ENCODE peak calls at places on chromosomes 11 and 22, in six cellular contexts. One of them, this sample, is unnamed.

GRCh38 chr22:32204856-32205722 is at the start of gene RFPL2:
- DNase-seq in GM12892: no peak
- DNase-seq in H1: no peak
- DNase-seq in K562: peak
- DNase-seq in HepG2: peak
- DNase-seq in GM12878: no peak
- DNase-seq in this sample: no peak

GRCh38 chr11:70732493-70733206 is 334.3 kb downstream of the CTTN start:
- DNase-seq in HepG2: no peak
- DNase-seq in GM12878: no peak
- DNase-seq in GM12892: no peak
- DNase-seq in H1: no peak
- DNase-seq in K562: no peak
- DNase-seq in this sample: no peak

GRCh38 chr22:50222508-50222907 is 21.7 kb downstream of the SELENOO start:
- DNase-seq in GM12892: no peak
- DNase-seq in H1: no peak
- DNase-seq in K562: no peak
- DNase-seq in GM12878: no peak
- DNase-seq in HepG2: no peak
- DNase-seq in this sample: no peak

GRCh38 chr11:96319901-96320656 is 22.9 kb downstream of the MAML2 start:
- DNase-seq in GM12878: no peak
- DNase-seq in H1: no peak
- DNase-seq in K562: peak
- DNase-seq in HepG2: no peak
- DNase-seq in GM12892: no peak
- DNase-seq in this sample: no peak

GRCh38 chr11:119622454-119623143 is 106.4 kb downstream of the NECTIN1 start:
- DNase-seq in H1: no peak
- DNase-seq in K562: no peak
- DNase-seq in GM12892: no peak
- DNase-seq in HepG2: no peak
- DNase-seq in GM12878: no peak
- DNase-seq in this sample: no peak

GRCh38 chr11:130535530-130535929 is 87.1 kb downstream of the ADAMTS15 start:
- DNase-seq in GM12878: no peak
- DNase-seq in HepG2: no peak
- DNase-seq in K562: no peak
- DNase-seq in GM12892: no peak
- DNase-seq in H1: no peak
- DNase-seq in this sample: no peak

GRCh38 chr11:46181843-46182424 is 60.7 kb upstream of the PHF21A start:
- DNase-seq in HepG2: no peak
- DNase-seq in GM12878: no peak
- DNase-seq in GM12892: no peak
- DNase-seq in K562: no peak
- DNase-seq in H1: no peak
- DNase-seq in this sample: no peak

GRCh38 chr22:36724836-36725235 is 21.3 kb upstream of the CACNG2 start:
- DNase-seq in H1: no peak
- DNase-seq in GM12878: no peak
- DNase-seq in HepG2: no peak
- DNase-seq in GM12892: no peak
- DNase-seq in K562: no peak
- DNase-seq in this sample: no peak

GRCh38 chr11:16775604-16776283 is 37.3 kb downstream of the C11orf58 start:
- DNase-seq in GM12878: no peak
- DNase-seq in K562: no peak
- DNase-seq in HepG2: no peak
- DNase-seq in H1: no peak
- DNase-seq in GM12892: no peak
- DNase-seq in this sample: no peak

GRCh38 chr22:29245626-29246385 is 22.0 kb downstream of the RHBDD3 start:
- DNase-seq in K562: peak
- DNase-seq in H1: no peak
- DNase-seq in GM12892: peak
- DNase-seq in GM12878: no peak
- DNase-seq in HepG2: peak
- DNase-seq in this sample: peak

GRCh38 chr11:65423516-65424199 is 1.1 kb downstream of the NEAT1 start:
- DNase-seq in GM12878: no peak
- DNase-seq in K562: peak
- DNase-seq in H1: no peak
- DNase-seq in HepG2: no peak
- DNase-seq in GM12892: no peak
- DNase-seq in this sample: no peak
- TF ChIP-seq POLR2A in GM12878: peak
- TF ChIP-seq POLR2A in K562: no peak
- TF ChIP-seq POLR2A in H1: no peak
- TF ChIP-seq POLR2A in HepG2: no peak
- TF ChIP-seq POLR2A in GM12892: peak
- TF ChIP-seq POLR2A in this sample: peak

GRCh38 chr22:24772493-24773220 is 1.9 kb downstream of the PIWIL3 start:
- DNase-seq in GM12878: no peak
- DNase-seq in HepG2: peak
- DNase-seq in H1: peak
- DNase-seq in GM12892: no peak
- DNase-seq in K562: peak
- DNase-seq in this sample: no peak
- TF ChIP-seq TAF1 in GM12878: no peak
- TF ChIP-seq TAF1 in HepG2: no peak
- TF ChIP-seq TAF1 in H1: no peak
- TF ChIP-seq TAF1 in GM12892: no peak
- TF ChIP-seq TAF1 in K562: no peak
- TF ChIP-seq TAF1 in this sample: no peak

DNA sequence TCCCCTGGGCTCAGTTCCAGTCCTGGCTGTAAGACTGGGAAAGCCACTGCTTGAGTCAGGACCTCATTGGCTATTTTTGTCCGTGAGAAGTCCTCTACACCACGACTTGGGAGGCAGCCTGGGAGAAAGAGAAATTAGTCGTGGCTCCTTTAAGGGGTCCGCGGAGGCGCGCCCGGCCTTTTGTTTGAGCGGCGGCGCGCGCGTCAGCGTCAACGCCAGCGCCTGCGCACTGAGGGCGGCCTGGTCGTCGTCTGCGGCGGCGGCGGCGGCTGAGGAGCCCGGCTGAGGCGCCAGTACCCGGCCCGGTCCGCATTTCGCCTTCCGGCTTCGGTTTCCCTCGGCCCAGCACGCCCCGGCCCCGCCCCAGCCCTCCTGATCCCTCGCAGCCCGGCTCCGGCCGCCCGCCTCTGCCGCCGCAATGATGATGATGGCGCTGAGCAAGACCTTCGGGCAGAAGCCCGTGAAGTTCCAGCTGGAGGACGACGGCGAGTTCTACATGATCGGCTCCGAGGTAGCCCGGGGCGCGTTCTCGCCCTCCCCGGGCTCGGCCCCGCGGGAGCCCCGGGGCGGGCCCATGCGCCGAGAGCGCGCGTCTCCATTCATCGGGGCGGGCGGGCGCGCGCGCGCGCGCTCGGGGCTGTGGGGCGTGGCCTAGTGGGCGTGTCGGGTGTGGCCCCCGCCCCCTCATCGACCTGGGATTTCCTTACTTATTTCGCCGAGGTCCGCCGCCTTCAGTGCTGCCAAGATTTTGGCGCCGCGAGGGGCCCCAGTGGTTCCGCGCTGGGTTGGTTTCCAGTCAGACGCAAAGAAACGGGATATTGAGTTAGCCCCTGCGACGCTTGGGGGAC is at the start of gene SMARCB1:
- DNase-seq in K562: peak
- DNase-seq in GM12892: peak
- DNase-seq in GM12878: no peak
- DNase-seq in HepG2: peak
- DNase-seq in H1: no peak
- DNase-seq in this sample: peak
- TF ChIP-seq POLR2A in K562: peak
- TF ChIP-seq POLR2A in GM12892: peak
- TF ChIP-seq POLR2A in GM12878: peak
- TF ChIP-seq POLR2A in HepG2: peak
- TF ChIP-seq POLR2A in H1: peak
- TF ChIP-seq POLR2A in this sample: no peak

GRCh38 chr11:126350811-126351210 is 4.7 kb upstream of the ST3GAL4 start:
- DNase-seq in K562: no peak
- DNase-seq in GM12878: no peak
- DNase-seq in HepG2: no peak
- DNase-seq in GM12892: no peak
- DNase-seq in H1: no peak
- DNase-seq in this sample: no peak

GRCh38 chr11:126346586-126346940 is 8.9 kb upstream of the ST3GAL4 start:
- DNase-seq in GM12878: no peak
- DNase-seq in HepG2: no peak
- DNase-seq in K562: no peak
- DNase-seq in GM12892: no peak
- DNase-seq in H1: no peak
- DNase-seq in this sample: no peak

GRCh38 chr11:126347751-126348628 is 7.5 kb upstream of the ST3GAL4 start:
- DNase-seq in GM12878: no peak
- DNase-seq in HepG2: peak
- DNase-seq in H1: no peak
- DNase-seq in K562: no peak
- DNase-seq in GM12892: no peak
- DNase-seq in this sample: no peak

GRCh38 chr11:126345759-126346585 is 9.5 kb upstream of the ST3GAL4 start:
- DNase-seq in K562: peak
- DNase-seq in GM12878: no peak
- DNase-seq in HepG2: no peak
- DNase-seq in H1: no peak
- DNase-seq in GM12892: no peak
- DNase-seq in this sample: no peak

GRCh38 chr11:126348806-126349582 is 6.5 kb upstream of the ST3GAL4 start:
- DNase-seq in K562: no peak
- DNase-seq in H1: no peak
- DNase-seq in GM12892: no peak
- DNase-seq in HepG2: no peak
- DNase-seq in GM12878: no peak
- DNase-seq in this sample: no peak
- TF ChIP-seq TAF1 in K562: no peak
- TF ChIP-seq TAF1 in H1: no peak
- TF ChIP-seq TAF1 in GM12892: no peak
- TF ChIP-seq TAF1 in HepG2: no peak
- TF ChIP-seq TAF1 in GM12878: no peak
- TF ChIP-seq TAF1 in this sample: no peak

DNA sequence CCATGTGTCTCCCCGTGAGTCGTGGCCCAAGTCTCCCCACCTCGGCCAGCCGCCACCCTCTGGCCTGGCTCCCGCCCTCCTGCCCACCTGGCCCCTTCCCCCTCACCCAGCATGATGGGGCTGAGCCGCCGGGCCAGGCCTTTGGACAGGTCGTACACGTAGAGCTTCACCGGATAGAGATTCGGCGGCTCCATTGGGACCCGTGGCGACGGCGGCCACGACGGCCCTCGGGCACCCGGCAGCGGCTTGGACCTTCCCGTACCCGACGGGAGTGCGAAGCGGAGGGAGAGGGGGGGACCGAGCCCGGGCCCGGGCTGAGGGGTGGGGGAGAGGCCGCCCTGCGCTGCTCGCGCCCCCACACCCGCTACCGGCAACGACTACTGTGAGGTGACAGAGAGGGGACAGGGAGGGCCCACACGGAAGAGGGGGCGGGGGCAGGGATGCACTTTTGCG is at the start of gene DESI1:
- DNase-seq in H1: no peak
- DNase-seq in GM12892: peak
- DNase-seq in K562: peak
- DNase-seq in HepG2: peak
- DNase-seq in GM12878: no peak
- DNase-seq in this sample: peak
- TF ChIP-seq POLR2A in H1: no peak
- TF ChIP-seq POLR2A in GM12892: peak
- TF ChIP-seq POLR2A in K562: peak
- TF ChIP-seq POLR2A in HepG2: peak
- TF ChIP-seq POLR2A in GM12878: peak
- TF ChIP-seq POLR2A in this sample: peak

This sample was measured in GM12891.